ENCODE peak calls at places on chromosome 6, in ten cellular contexts. One of them, this sample, is unnamed.

GRCh38 chr6:16676978-16677377 is 84.3 kb downstream of the ATXN1 start:
- DNase-seq in GM12878: no peak
- DNase-seq in endothelial cell: no peak
- DNase-seq in stomach: no peak
- DNase-seq in fibroblast of the aortic adventitia: peak
- DNase-seq in WTC11: no peak
- DNase-seq in CD8-positive, alpha-beta T cell: no peak
- DNase-seq in adrenal gland: peak
- DNase-seq in MM.1S: no peak
- DNase-seq in epithelial cell of esophagus: peak
- DNase-seq in this sample: no peak

GRCh38 chr6:8240316-8240715 is 138.0 kb upstream of the EEF1E1 start:
- DNase-seq in GM12878: no peak
- DNase-seq in endothelial cell: no peak
- DNase-seq in stomach: no peak
- DNase-seq in fibroblast of the aortic adventitia: no peak
- DNase-seq in WTC11: no peak
- DNase-seq in CD8-positive, alpha-beta T cell: no peak
- DNase-seq in adrenal gland: no peak
- DNase-seq in MM.1S: no peak
- DNase-seq in epithelial cell of esophagus: no peak
- DNase-seq in this sample: no peak

GRCh38 chr6:56537223-56537770 is 105.4 kb downstream of the DST start:
- DNase-seq in GM12878: no peak
- DNase-seq in endothelial cell: no peak
- DNase-seq in stomach: no peak
- DNase-seq in fibroblast of the aortic adventitia: no peak
- DNase-seq in WTC11: no peak
- DNase-seq in CD8-positive, alpha-beta T cell: no peak
- DNase-seq in adrenal gland: no peak
- DNase-seq in MM.1S: no peak
- DNase-seq in epithelial cell of esophagus: no peak
- DNase-seq in this sample: no peak

GRCh38 chr6:33850869-33851541 is 47.2 kb upstream of the MLN start:
- DNase-seq in GM12878: no peak
- DNase-seq in endothelial cell: no peak
- DNase-seq in stomach: no peak
- DNase-seq in fibroblast of the aortic adventitia: no peak
- DNase-seq in WTC11: no peak
- DNase-seq in CD8-positive, alpha-beta T cell: no peak
- DNase-seq in adrenal gland: no peak
- DNase-seq in MM.1S: no peak
- DNase-seq in epithelial cell of esophagus: no peak
- DNase-seq in this sample: no peak

GRCh38 chr6:156816505-156816904 is 39.3 kb downstream of the ARID1B start:
- DNase-seq in GM12878: no peak
- DNase-seq in endothelial cell: no peak
- DNase-seq in stomach: peak
- DNase-seq in fibroblast of the aortic adventitia: no peak
- DNase-seq in WTC11: no peak
- DNase-seq in CD8-positive, alpha-beta T cell: no peak
- DNase-seq in adrenal gland: peak
- DNase-seq in MM.1S: no peak
- DNase-seq in epithelial cell of esophagus: no peak
- DNase-seq in this sample: no peak

GRCh38 chr6:56708810-56709597 is 66.3 kb upstream of the DST start:
- DNase-seq in GM12878: no peak
- DNase-seq in endothelial cell: no peak
- DNase-seq in stomach: no peak
- DNase-seq in fibroblast of the aortic adventitia: peak
- DNase-seq in WTC11: no peak
- DNase-seq in CD8-positive, alpha-beta T cell: no peak
- DNase-seq in adrenal gland: no peak
- DNase-seq in MM.1S: peak
- DNase-seq in epithelial cell of esophagus: peak
- DNase-seq in this sample: no peak

GRCh38 chr6:134744301-134744700 is 205.6 kb downstream of the ALDH8A1 start:
- DNase-seq in GM12878: no peak
- DNase-seq in endothelial cell: no peak
- DNase-seq in stomach: no peak
- DNase-seq in fibroblast of the aortic adventitia: peak
- DNase-seq in WTC11: no peak
- DNase-seq in CD8-positive, alpha-beta T cell: no peak
- DNase-seq in adrenal gland: no peak
- DNase-seq in MM.1S: no peak
- DNase-seq in epithelial cell of esophagus: no peak
- DNase-seq in this sample: no peak

GRCh38 chr6:93423542-93423941 is 4.2 kb upstream of the EPHA7 start:
- DNase-seq in GM12878: no peak
- DNase-seq in endothelial cell: peak
- DNase-seq in stomach: no peak
- DNase-seq in fibroblast of the aortic adventitia: peak
- DNase-seq in WTC11: peak
- DNase-seq in CD8-positive, alpha-beta T cell: no peak
- DNase-seq in adrenal gland: peak
- DNase-seq in MM.1S: peak
- DNase-seq in epithelial cell of esophagus: peak
- DNase-seq in this sample: peak

GRCh38 chr6:22600059-22600458 is 30.7 kb downstream of the HDGFL1 start:
- DNase-seq in GM12878: no peak
- DNase-seq in endothelial cell: no peak
- DNase-seq in stomach: no peak
- DNase-seq in fibroblast of the aortic adventitia: no peak
- DNase-seq in WTC11: no peak
- DNase-seq in CD8-positive, alpha-beta T cell: no peak
- DNase-seq in adrenal gland: no peak
- DNase-seq in MM.1S: no peak
- DNase-seq in epithelial cell of esophagus: no peak
- DNase-seq in this sample: no peak

GRCh38 chr6:51495016-51495805 is 592.2 kb downstream of the PKHD1 start:
- DNase-seq in GM12878: no peak
- DNase-seq in endothelial cell: no peak
- DNase-seq in stomach: peak
- DNase-seq in fibroblast of the aortic adventitia: no peak
- DNase-seq in WTC11: peak
- DNase-seq in CD8-positive, alpha-beta T cell: no peak
- DNase-seq in adrenal gland: no peak
- DNase-seq in MM.1S: no peak
- DNase-seq in epithelial cell of esophagus: no peak
- DNase-seq in this sample: no peak

GRCh38 chr6:139846538-139847321 is 472.3 kb upstream of the CITED2 start:
- DNase-seq in GM12878: no peak
- DNase-seq in endothelial cell: no peak
- DNase-seq in stomach: no peak
- DNase-seq in fibroblast of the aortic adventitia: no peak
- DNase-seq in WTC11: peak
- DNase-seq in CD8-positive, alpha-beta T cell: no peak
- DNase-seq in adrenal gland: no peak
- DNase-seq in MM.1S: no peak
- DNase-seq in epithelial cell of esophagus: no peak
- DNase-seq in this sample: peak

GRCh38 chr6:78400076-78400475 is 467.3 kb upstream of the IRAK1BP1 start:
- DNase-seq in GM12878: no peak
- DNase-seq in endothelial cell: no peak
- DNase-seq in stomach: no peak
- DNase-seq in fibroblast of the aortic adventitia: no peak
- DNase-seq in WTC11: no peak
- DNase-seq in CD8-positive, alpha-beta T cell: no peak
- DNase-seq in adrenal gland: no peak
- DNase-seq in MM.1S: no peak
- DNase-seq in epithelial cell of esophagus: no peak
- DNase-seq in this sample: no peak

GRCh38 chr6:115972679-115973078 is 88.0 kb downstream of the FRK start:
- DNase-seq in GM12878: no peak
- DNase-seq in endothelial cell: no peak
- DNase-seq in stomach: no peak
- DNase-seq in fibroblast of the aortic adventitia: no peak
- DNase-seq in WTC11: no peak
- DNase-seq in CD8-positive, alpha-beta T cell: no peak
- DNase-seq in adrenal gland: no peak
- DNase-seq in MM.1S: no peak
- DNase-seq in epithelial cell of esophagus: no peak
- DNase-seq in this sample: no peak

GRCh38 chr6:24520929-24521546 is 26.3 kb downstream of the ALDH5A1 start:
- DNase-seq in GM12878: no peak
- DNase-seq in endothelial cell: peak
- DNase-seq in stomach: peak
- DNase-seq in fibroblast of the aortic adventitia: peak
- DNase-seq in WTC11: peak
- DNase-seq in CD8-positive, alpha-beta T cell: no peak
- DNase-seq in adrenal gland: peak
- DNase-seq in MM.1S: peak
- DNase-seq in epithelial cell of esophagus: peak
- DNase-seq in this sample: peak

GRCh38 chr6:24522821-24523175 is 28.0 kb downstream of the ALDH5A1 start:
- DNase-seq in GM12878: no peak
- DNase-seq in endothelial cell: no peak
- DNase-seq in stomach: no peak
- DNase-seq in fibroblast of the aortic adventitia: no peak
- DNase-seq in WTC11: no peak
- DNase-seq in CD8-positive, alpha-beta T cell: no peak
- DNase-seq in adrenal gland: no peak
- DNase-seq in MM.1S: no peak
- DNase-seq in epithelial cell of esophagus: no peak
- DNase-seq in this sample: no peak

GRCh38 chr6:24524329-24524728 is 29.6 kb downstream of the ALDH5A1 start:
- DNase-seq in GM12878: no peak
- DNase-seq in endothelial cell: no peak
- DNase-seq in stomach: no peak
- DNase-seq in fibroblast of the aortic adventitia: no peak
- DNase-seq in WTC11: no peak
- DNase-seq in CD8-positive, alpha-beta T cell: no peak
- DNase-seq in adrenal gland: no peak
- DNase-seq in MM.1S: no peak
- DNase-seq in epithelial cell of esophagus: no peak
- DNase-seq in this sample: no peak

GRCh38 chr6:24522090-24522820 is 27.5 kb downstream of the ALDH5A1 start:
- DNase-seq in GM12878: peak
- DNase-seq in endothelial cell: no peak
- DNase-seq in stomach: no peak
- DNase-seq in fibroblast of the aortic adventitia: peak
- DNase-seq in WTC11: no peak
- DNase-seq in CD8-positive, alpha-beta T cell: no peak
- DNase-seq in adrenal gland: no peak
- DNase-seq in MM.1S: no peak
- DNase-seq in epithelial cell of esophagus: peak
- DNase-seq in this sample: no peak

DNA sequence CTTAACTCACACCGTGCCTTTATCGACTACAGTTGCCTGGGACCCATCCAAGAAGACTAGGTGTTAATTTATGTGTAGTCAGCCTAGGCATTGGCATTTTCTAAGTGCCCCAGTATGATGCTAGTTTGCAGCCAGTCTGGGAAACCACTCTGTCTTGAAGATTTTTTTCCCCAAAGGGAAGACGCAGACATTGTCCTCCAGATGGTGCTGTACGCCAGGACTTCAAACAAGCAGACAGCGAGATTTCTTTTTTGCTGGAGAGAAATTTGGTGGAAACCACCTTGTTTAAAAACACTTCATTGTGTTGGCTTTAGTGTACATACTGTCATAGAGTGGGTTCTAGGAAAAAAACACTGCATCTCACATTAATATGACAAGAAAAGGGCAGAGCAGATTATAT is 30.0 kb downstream of the ALDH5A1 start:
- DNase-seq in GM12878: no peak
- DNase-seq in endothelial cell: peak
- DNase-seq in stomach: no peak
- DNase-seq in fibroblast of the aortic adventitia: peak
- DNase-seq in WTC11: peak
- DNase-seq in CD8-positive, alpha-beta T cell: no peak
- DNase-seq in adrenal gland: no peak
- DNase-seq in MM.1S: peak
- DNase-seq in epithelial cell of esophagus: peak
- DNase-seq in this sample: peak
- TF ChIP-seq CTCF in GM12878: peak
- TF ChIP-seq CTCF in endothelial cell: peak
- TF ChIP-seq CTCF in stomach: no peak
- TF ChIP-seq CTCF in fibroblast of the aortic adventitia: peak
- TF ChIP-seq CTCF in WTC11: no peak
- TF ChIP-seq CTCF in CD8-positive, alpha-beta T cell: no peak
- TF ChIP-seq CTCF in adrenal gland: peak
- TF ChIP-seq CTCF in MM.1S: peak
- TF ChIP-seq CTCF in epithelial cell of esophagus: peak
- TF ChIP-seq CTCF in this sample: no peak

GRCh38 chr6:121680058-121680457 is 244.6 kb downstream of the GJA1 start:
- DNase-seq in GM12878: no peak
- DNase-seq in endothelial cell: no peak
- DNase-seq in stomach: no peak
- DNase-seq in fibroblast of the aortic adventitia: no peak
- DNase-seq in WTC11: no peak
- DNase-seq in CD8-positive, alpha-beta T cell: no peak
- DNase-seq in adrenal gland: no peak
- DNase-seq in MM.1S: no peak
- DNase-seq in epithelial cell of esophagus: no peak
- DNase-seq in this sample: no peak
- TF ChIP-seq CTCF in GM12878: no peak
- TF ChIP-seq CTCF in endothelial cell: no peak
- TF ChIP-seq CTCF in stomach: no peak
- TF ChIP-seq CTCF in fibroblast of the aortic adventitia: no peak
- TF ChIP-seq CTCF in WTC11: no peak
- TF ChIP-seq CTCF in CD8-positive, alpha-beta T cell: no peak
- TF ChIP-seq CTCF in adrenal gland: no peak
- TF ChIP-seq CTCF in MM.1S: no peak
- TF ChIP-seq CTCF in epithelial cell of esophagus: no peak
- TF ChIP-seq CTCF in this sample: no peak

GRCh38 chr6:31271641-31272357 is at the start of gene HLA-C:
- DNase-seq in GM12878: peak
- DNase-seq in endothelial cell: peak
- DNase-seq in stomach: peak
- DNase-seq in fibroblast of the aortic adventitia: peak
- DNase-seq in WTC11: peak
- DNase-seq in CD8-positive, alpha-beta T cell: peak
- DNase-seq in adrenal gland: peak
- DNase-seq in MM.1S: peak
- DNase-seq in epithelial cell of esophagus: peak
- DNase-seq in this sample: peak
- TF ChIP-seq CTCF in GM12878: no peak
- TF ChIP-seq CTCF in endothelial cell: no peak
- TF ChIP-seq CTCF in stomach: no peak
- TF ChIP-seq CTCF in fibroblast of the aortic adventitia: peak
- TF ChIP-seq CTCF in WTC11: no peak
- TF ChIP-seq CTCF in CD8-positive, alpha-beta T cell: no peak
- TF ChIP-seq CTCF in adrenal gland: no peak
- TF ChIP-seq CTCF in MM.1S: no peak
- TF ChIP-seq CTCF in epithelial cell of esophagus: no peak
- TF ChIP-seq CTCF in this sample: no peak

GRCh38 chr6:86858970-86859369 is 78.4 kb upstream of the HTR1E start:
- DNase-seq in GM12878: no peak
- DNase-seq in endothelial cell: no peak
- DNase-seq in stomach: no peak
- DNase-seq in fibroblast of the aortic adventitia: no peak
- DNase-seq in WTC11: no peak
- DNase-seq in CD8-positive, alpha-beta T cell: no peak
- DNase-seq in adrenal gland: no peak
- DNase-seq in MM.1S: no peak
- DNase-seq in epithelial cell of esophagus: no peak
- DNase-seq in this sample: no peak

GRCh38 chr6:86856937-86857563 is 80.3 kb upstream of the HTR1E start:
- DNase-seq in GM12878: no peak
- DNase-seq in endothelial cell: peak
- DNase-seq in stomach: peak
- DNase-seq in fibroblast of the aortic adventitia: peak
- DNase-seq in WTC11: peak
- DNase-seq in CD8-positive, alpha-beta T cell: no peak
- DNase-seq in adrenal gland: peak
- DNase-seq in MM.1S: peak
- DNase-seq in epithelial cell of esophagus: peak
- DNase-seq in this sample: peak

GRCh38 chr6:86859513-86859912 is 77.8 kb upstream of the HTR1E start:
- DNase-seq in GM12878: no peak
- DNase-seq in endothelial cell: no peak
- DNase-seq in stomach: no peak
- DNase-seq in fibroblast of the aortic adventitia: no peak
- DNase-seq in WTC11: no peak
- DNase-seq in CD8-positive, alpha-beta T cell: no peak
- DNase-seq in adrenal gland: no peak
- DNase-seq in MM.1S: no peak
- DNase-seq in epithelial cell of esophagus: no peak
- DNase-seq in this sample: no peak
- TF ChIP-seq CTCF in GM12878: no peak
- TF ChIP-seq CTCF in endothelial cell: no peak
- TF ChIP-seq CTCF in stomach: no peak
- TF ChIP-seq CTCF in fibroblast of the aortic adventitia: no peak
- TF ChIP-seq CTCF in WTC11: no peak
- TF ChIP-seq CTCF in CD8-positive, alpha-beta T cell: no peak
- TF ChIP-seq CTCF in adrenal gland: no peak
- TF ChIP-seq CTCF in MM.1S: peak
- TF ChIP-seq CTCF in epithelial cell of esophagus: no peak
- TF ChIP-seq CTCF in this sample: no peak

This sample was measured in Caco-2.